ENCODE peak calls at places on chromosomes 11 and 22, in nine cellular contexts. One of them, this sample, is unnamed.

GRCh38 chr11:23866641-23867040 is 630.2 kb upstream of the LUZP2 start:
- DNase-seq in cardiac fibroblast: peak
- DNase-seq in mucosa of descending colon: no peak
- DNase-seq in AG10803: no peak
- DNase-seq in stomach: no peak
- DNase-seq in OCI-LY7: no peak
- DNase-seq in lower lobe of right lung: no peak
- DNase-seq in naive thymus-derived CD4-positive, alpha-beta T cell: no peak
- DNase-seq in H7: no peak
- DNase-seq in this sample: no peak

GRCh38 chr22:27247691-27248434 is 553.7 kb downstream of the MN1 start:
- DNase-seq in cardiac fibroblast: peak
- DNase-seq in mucosa of descending colon: no peak
- DNase-seq in AG10803: peak
- DNase-seq in stomach: no peak
- DNase-seq in OCI-LY7: no peak
- DNase-seq in lower lobe of right lung: no peak
- DNase-seq in naive thymus-derived CD4-positive, alpha-beta T cell: no peak
- DNase-seq in H7: no peak
- DNase-seq in this sample: no peak

GRCh38 chr11:119709638-119710346 is 19.2 kb downstream of the NECTIN1 start:
- DNase-seq in cardiac fibroblast: peak
- DNase-seq in mucosa of descending colon: no peak
- DNase-seq in AG10803: peak
- DNase-seq in stomach: no peak
- DNase-seq in OCI-LY7: peak
- DNase-seq in lower lobe of right lung: no peak
- DNase-seq in naive thymus-derived CD4-positive, alpha-beta T cell: no peak
- DNase-seq in H7: peak
- DNase-seq in this sample: no peak

GRCh38 chr22:36383110-36383581 is 4.6 kb downstream of the MYH9 start:
- DNase-seq in cardiac fibroblast: peak
- DNase-seq in mucosa of descending colon: no peak
- DNase-seq in AG10803: peak
- DNase-seq in stomach: peak
- DNase-seq in OCI-LY7: peak
- DNase-seq in lower lobe of right lung: no peak
- DNase-seq in naive thymus-derived CD4-positive, alpha-beta T cell: no peak
- DNase-seq in H7: no peak
- DNase-seq in this sample: peak

GRCh38 chr11:25742800-25743199 is 589.1 kb upstream of the ANO3 start:
- DNase-seq in cardiac fibroblast: no peak
- DNase-seq in mucosa of descending colon: no peak
- DNase-seq in AG10803: no peak
- DNase-seq in stomach: no peak
- DNase-seq in OCI-LY7: no peak
- DNase-seq in lower lobe of right lung: no peak
- DNase-seq in naive thymus-derived CD4-positive, alpha-beta T cell: no peak
- DNase-seq in H7: no peak
- DNase-seq in this sample: no peak

GRCh38 chr11:105227363-105227762 is 87.8 kb upstream of the CARD18 start:
- DNase-seq in cardiac fibroblast: no peak
- DNase-seq in mucosa of descending colon: no peak
- DNase-seq in AG10803: no peak
- DNase-seq in stomach: no peak
- DNase-seq in OCI-LY7: no peak
- DNase-seq in lower lobe of right lung: no peak
- DNase-seq in naive thymus-derived CD4-positive, alpha-beta T cell: no peak
- DNase-seq in H7: no peak
- DNase-seq in this sample: no peak

GRCh38 chr22:41369837-41370236 is 11.9 kb upstream of the TEF start:
- DNase-seq in cardiac fibroblast: no peak
- DNase-seq in mucosa of descending colon: no peak
- DNase-seq in AG10803: no peak
- DNase-seq in stomach: no peak
- DNase-seq in OCI-LY7: no peak
- DNase-seq in lower lobe of right lung: no peak
- DNase-seq in naive thymus-derived CD4-positive, alpha-beta T cell: no peak
- DNase-seq in H7: no peak
- DNase-seq in this sample: no peak

GRCh38 chr11:61546663-61547062 is 34.2 kb downstream of the SYT7 start:
- DNase-seq in cardiac fibroblast: no peak
- DNase-seq in mucosa of descending colon: no peak
- DNase-seq in AG10803: no peak
- DNase-seq in stomach: no peak
- DNase-seq in OCI-LY7: no peak
- DNase-seq in lower lobe of right lung: no peak
- DNase-seq in naive thymus-derived CD4-positive, alpha-beta T cell: no peak
- DNase-seq in H7: no peak
- DNase-seq in this sample: no peak

GRCh38 chr11:19711911-19712280 is 741 bp upstream of the NAV2 start:
- DNase-seq in cardiac fibroblast: no peak
- DNase-seq in mucosa of descending colon: no peak
- DNase-seq in AG10803: no peak
- DNase-seq in stomach: no peak
- DNase-seq in OCI-LY7: no peak
- DNase-seq in lower lobe of right lung: peak
- DNase-seq in naive thymus-derived CD4-positive, alpha-beta T cell: no peak
- DNase-seq in H7: peak
- DNase-seq in this sample: peak

GRCh38 chr11:102950622-102951081 is 4.9 kb downstream of the MMP13 start:
- DNase-seq in cardiac fibroblast: peak
- DNase-seq in mucosa of descending colon: no peak
- DNase-seq in AG10803: peak
- DNase-seq in stomach: no peak
- DNase-seq in OCI-LY7: no peak
- DNase-seq in lower lobe of right lung: no peak
- DNase-seq in naive thymus-derived CD4-positive, alpha-beta T cell: no peak
- DNase-seq in H7: no peak
- DNase-seq in this sample: no peak

GRCh38 chr22:37549704-37550059 is 10.6 kb upstream of the CDC42EP1 start:
- DNase-seq in cardiac fibroblast: peak
- DNase-seq in mucosa of descending colon: no peak
- DNase-seq in AG10803: peak
- DNase-seq in stomach: peak
- DNase-seq in OCI-LY7: no peak
- DNase-seq in lower lobe of right lung: peak
- DNase-seq in naive thymus-derived CD4-positive, alpha-beta T cell: no peak
- DNase-seq in H7: peak
- DNase-seq in this sample: no peak

GRCh38 chr11:69066122-69067112 is 17.7 kb downstream of the TPCN2 start:
- DNase-seq in cardiac fibroblast: no peak
- DNase-seq in mucosa of descending colon: no peak
- DNase-seq in AG10803: no peak
- DNase-seq in stomach: no peak
- DNase-seq in OCI-LY7: no peak
- DNase-seq in lower lobe of right lung: no peak
- DNase-seq in naive thymus-derived CD4-positive, alpha-beta T cell: no peak
- DNase-seq in H7: peak
- DNase-seq in this sample: no peak

GRCh38 chr11:20134991-20135736 is 25.1 kb downstream of the DBX1 start:
- DNase-seq in cardiac fibroblast: no peak
- DNase-seq in mucosa of descending colon: no peak
- DNase-seq in AG10803: peak
- DNase-seq in stomach: no peak
- DNase-seq in OCI-LY7: no peak
- DNase-seq in lower lobe of right lung: no peak
- DNase-seq in naive thymus-derived CD4-positive, alpha-beta T cell: no peak
- DNase-seq in H7: no peak
- DNase-seq in this sample: no peak

GRCh38 chr11:888290-889212 is 22.1 kb downstream of the CHID1 start:
- DNase-seq in cardiac fibroblast: no peak
- DNase-seq in mucosa of descending colon: no peak
- DNase-seq in AG10803: no peak
- DNase-seq in stomach: no peak
- DNase-seq in OCI-LY7: no peak
- DNase-seq in lower lobe of right lung: no peak
- DNase-seq in naive thymus-derived CD4-positive, alpha-beta T cell: no peak
- DNase-seq in H7: no peak
- DNase-seq in this sample: no peak

GRCh38 chr11:27720277-27720830 is 20.1 kb upstream of the BDNF start:
- DNase-seq in cardiac fibroblast: peak
- DNase-seq in mucosa of descending colon: peak
- DNase-seq in AG10803: no peak
- DNase-seq in stomach: no peak
- DNase-seq in OCI-LY7: no peak
- DNase-seq in lower lobe of right lung: no peak
- DNase-seq in naive thymus-derived CD4-positive, alpha-beta T cell: no peak
- DNase-seq in H7: peak
- DNase-seq in this sample: no peak

GRCh38 chr11:126874831-126875230 is 125.7 kb downstream of the KIRREL3 start:
- DNase-seq in cardiac fibroblast: no peak
- DNase-seq in mucosa of descending colon: no peak
- DNase-seq in AG10803: no peak
- DNase-seq in stomach: no peak
- DNase-seq in OCI-LY7: peak
- DNase-seq in lower lobe of right lung: no peak
- DNase-seq in naive thymus-derived CD4-positive, alpha-beta T cell: no peak
- DNase-seq in H7: peak
- DNase-seq in this sample: no peak

GRCh38 chr11:126871792-126872191 is 128.8 kb downstream of the KIRREL3 start:
- DNase-seq in cardiac fibroblast: no peak
- DNase-seq in mucosa of descending colon: no peak
- DNase-seq in AG10803: peak
- DNase-seq in stomach: no peak
- DNase-seq in OCI-LY7: no peak
- DNase-seq in lower lobe of right lung: no peak
- DNase-seq in naive thymus-derived CD4-positive, alpha-beta T cell: no peak
- DNase-seq in H7: no peak
- DNase-seq in this sample: no peak

GRCh38 chr11:126864934-126865333 is 135.6 kb downstream of the KIRREL3 start:
- DNase-seq in cardiac fibroblast: no peak
- DNase-seq in mucosa of descending colon: no peak
- DNase-seq in AG10803: no peak
- DNase-seq in stomach: no peak
- DNase-seq in OCI-LY7: no peak
- DNase-seq in lower lobe of right lung: no peak
- DNase-seq in naive thymus-derived CD4-positive, alpha-beta T cell: no peak
- DNase-seq in H7: no peak
- DNase-seq in this sample: no peak

GRCh38 chr11:126874276-126874675 is 126.3 kb downstream of the KIRREL3 start:
- DNase-seq in cardiac fibroblast: no peak
- DNase-seq in mucosa of descending colon: no peak
- DNase-seq in AG10803: peak
- DNase-seq in stomach: no peak
- DNase-seq in OCI-LY7: no peak
- DNase-seq in lower lobe of right lung: no peak
- DNase-seq in naive thymus-derived CD4-positive, alpha-beta T cell: no peak
- DNase-seq in H7: no peak
- DNase-seq in this sample: no peak

GRCh38 chr11:126870021-126870420 is 130.5 kb downstream of the KIRREL3 start:
- DNase-seq in cardiac fibroblast: no peak
- DNase-seq in mucosa of descending colon: no peak
- DNase-seq in AG10803: no peak
- DNase-seq in stomach: no peak
- DNase-seq in OCI-LY7: no peak
- DNase-seq in lower lobe of right lung: no peak
- DNase-seq in naive thymus-derived CD4-positive, alpha-beta T cell: no peak
- DNase-seq in H7: no peak
- DNase-seq in this sample: no peak
- H3K4me3 ChIP-seq in cardiac fibroblast: no peak
- H3K4me3 ChIP-seq in mucosa of descending colon: no peak
- H3K4me3 ChIP-seq in AG10803: no peak
- H3K4me3 ChIP-seq in stomach: no peak
- H3K4me3 ChIP-seq in OCI-LY7: no peak
- H3K4me3 ChIP-seq in lower lobe of right lung: no peak
- H3K4me3 ChIP-seq in naive thymus-derived CD4-positive, alpha-beta T cell: no peak
- H3K4me3 ChIP-seq in H7: no peak
- H3K4me3 ChIP-seq in this sample: no peak

GRCh38 chr11:116073854-116074837 is 569.9 kb upstream of the CADM1 start:
- DNase-seq in cardiac fibroblast: peak
- DNase-seq in mucosa of descending colon: no peak
- DNase-seq in AG10803: no peak
- DNase-seq in stomach: no peak
- DNase-seq in OCI-LY7: no peak
- DNase-seq in lower lobe of right lung: no peak
- DNase-seq in naive thymus-derived CD4-positive, alpha-beta T cell: no peak
- DNase-seq in H7: no peak
- DNase-seq in this sample: no peak
- H3K4me3 ChIP-seq in cardiac fibroblast: no peak
- H3K4me3 ChIP-seq in mucosa of descending colon: no peak
- H3K4me3 ChIP-seq in AG10803: no peak
- H3K4me3 ChIP-seq in stomach: no peak
- H3K4me3 ChIP-seq in OCI-LY7: no peak
- H3K4me3 ChIP-seq in lower lobe of right lung: no peak
- H3K4me3 ChIP-seq in naive thymus-derived CD4-positive, alpha-beta T cell: no peak
- H3K4me3 ChIP-seq in H7: no peak
- H3K4me3 ChIP-seq in this sample: no peak

GRCh38 chr22:29003975-29004646 is 57.5 kb downstream of the C22orf31 start:
- DNase-seq in cardiac fibroblast: no peak
- DNase-seq in mucosa of descending colon: no peak
- DNase-seq in AG10803: no peak
- DNase-seq in stomach: peak
- DNase-seq in OCI-LY7: no peak
- DNase-seq in lower lobe of right lung: peak
- DNase-seq in naive thymus-derived CD4-positive, alpha-beta T cell: no peak
- DNase-seq in H7: peak
- DNase-seq in this sample: no peak
- H3K4me3 ChIP-seq in cardiac fibroblast: no peak
- H3K4me3 ChIP-seq in mucosa of descending colon: no peak
- H3K4me3 ChIP-seq in AG10803: no peak
- H3K4me3 ChIP-seq in stomach: peak
- H3K4me3 ChIP-seq in OCI-LY7: no peak
- H3K4me3 ChIP-seq in lower lobe of right lung: no peak
- H3K4me3 ChIP-seq in naive thymus-derived CD4-positive, alpha-beta T cell: no peak
- H3K4me3 ChIP-seq in H7: no peak
- H3K4me3 ChIP-seq in this sample: no peak

GRCh38 chr11:123062892-123063395 is 1.0 kb upstream of the HSPA8 start:
- DNase-seq in cardiac fibroblast: no peak
- DNase-seq in mucosa of descending colon: no peak
- DNase-seq in AG10803: peak
- DNase-seq in stomach: no peak
- DNase-seq in OCI-LY7: peak
- DNase-seq in lower lobe of right lung: no peak
- DNase-seq in naive thymus-derived CD4-positive, alpha-beta T cell: no peak
- DNase-seq in H7: no peak
- DNase-seq in this sample: peak

GRCh38 chr11:123062158-123062891 is 389 bp upstream of the HSPA8 start:
- DNase-seq in cardiac fibroblast: peak
- DNase-seq in mucosa of descending colon: peak
- DNase-seq in AG10803: peak
- DNase-seq in stomach: peak
- DNase-seq in OCI-LY7: peak
- DNase-seq in lower lobe of right lung: peak
- DNase-seq in naive thymus-derived CD4-positive, alpha-beta T cell: peak
- DNase-seq in H7: peak
- DNase-seq in this sample: peak

GRCh38 chr11:123065634-123066033 is 3.7 kb upstream of the HSPA8 start:
- DNase-seq in cardiac fibroblast: peak
- DNase-seq in mucosa of descending colon: no peak
- DNase-seq in AG10803: peak
- DNase-seq in stomach: no peak
- DNase-seq in OCI-LY7: peak
- DNase-seq in lower lobe of right lung: no peak
- DNase-seq in naive thymus-derived CD4-positive, alpha-beta T cell: no peak
- DNase-seq in H7: no peak
- DNase-seq in this sample: no peak

GRCh38 chr11:123064268-123064657 is 2.3 kb upstream of the HSPA8 start:
- DNase-seq in cardiac fibroblast: no peak
- DNase-seq in mucosa of descending colon: no peak
- DNase-seq in AG10803: no peak
- DNase-seq in stomach: no peak
- DNase-seq in OCI-LY7: peak
- DNase-seq in lower lobe of right lung: no peak
- DNase-seq in naive thymus-derived CD4-positive, alpha-beta T cell: no peak
- DNase-seq in H7: no peak
- DNase-seq in this sample: no peak

GRCh38 chr11:123063396-123064267 is 1.7 kb upstream of the HSPA8 start:
- DNase-seq in cardiac fibroblast: peak
- DNase-seq in mucosa of descending colon: peak
- DNase-seq in AG10803: peak
- DNase-seq in stomach: peak
- DNase-seq in OCI-LY7: peak
- DNase-seq in lower lobe of right lung: no peak
- DNase-seq in naive thymus-derived CD4-positive, alpha-beta T cell: peak
- DNase-seq in H7: no peak
- DNase-seq in this sample: no peak
- H3K4me3 ChIP-seq in cardiac fibroblast: peak
- H3K4me3 ChIP-seq in mucosa of descending colon: peak
- H3K4me3 ChIP-seq in AG10803: peak
- H3K4me3 ChIP-seq in stomach: peak
- H3K4me3 ChIP-seq in OCI-LY7: peak
- H3K4me3 ChIP-seq in lower lobe of right lung: peak
- H3K4me3 ChIP-seq in naive thymus-derived CD4-positive, alpha-beta T cell: peak
- H3K4me3 ChIP-seq in H7: peak
- H3K4me3 ChIP-seq in this sample: peak

This sample was measured in CD4-positive, CD25-positive, alpha-beta regulatory T cell.